ENCODE peak calls at places on chromosomes 7 and 10, in eight cellular contexts. P, L, T, U, Z, Y, F and C are unnamed samples.

GRCh38 chr10:111030042-111030750 is 46.6 kb upstream of the ADRA2A start:
- DNase-seq in P (peak), L (no peak), T (no peak), U (no peak), Z (no peak), Y (no peak), F (no peak), C (no peak)

GRCh38 chr7:119482209-119482608 is 790.8 kb upstream of the KCND2 start:
- DNase-seq in P (peak), L (no peak), T (peak), U (peak), Z (peak), Y (peak), F (no peak), C (peak)

GRCh38 chr7:93921607-93922446 is at the start of gene GNG11:
- DNase-seq in P (peak), L (no peak), T (peak), U (peak), Z (peak), Y (peak), F (peak), C (peak)

GRCh38 chr7:158355456-158356065 is 232.1 kb downstream of the PTPRN2 start:
- DNase-seq in P (peak), L (no peak), T (no peak), U (no peak), Z (no peak), Y (peak), F (no peak), C (no peak)

GRCh38 chr7:114703677-114704076 is 218.2 kb upstream of the MDFIC start:
- DNase-seq in P (peak), L (no peak), T (no peak), U (peak), Z (peak), Y (peak), F (no peak), C (peak)

GRCh38 chr10:102656791-102657371 is 12.6 kb downstream of the TRIM8 start:
- DNase-seq in P (no peak), L (no peak), T (no peak), U (no peak), Z (no peak), Y (no peak), F (peak), C (no peak)

GRCh38 chr10:88800152-88801125 is 2.1 kb upstream of the LIPM start:
- DNase-seq in P (peak), L (no peak), T (no peak), U (peak), Z (peak), Y (no peak), F (no peak), C (peak)

GRCh38 chr7:129494041-129494440 is 8.3 kb upstream of the SMKR1 start:
- DNase-seq in P (peak), L (peak), T (peak), U (peak), Z (peak), Y (peak), F (no peak), C (peak)

GRCh38 chr10:79505771-79506351 is 6.5 kb upstream of the EIF5AL1 start:
- DNase-seq in P (no peak), L (no peak), T (no peak), U (no peak), Z (no peak), Y (no peak), F (no peak), C (no peak)

GRCh38 chr7:38656976-38657375 is 25.8 kb upstream of the AMPH start:
- DNase-seq in P (peak), L (no peak), T (no peak), U (peak), Z (no peak), Y (no peak), F (no peak), C (no peak)

GRCh38 chr7:132735476-132735875 is 159.2 kb upstream of the PLXNA4 start:
- DNase-seq in P (no peak), L (peak), T (no peak), U (no peak), Z (no peak), Y (no peak), F (no peak), C (no peak)

GRCh38 chr7:82760092-82760491 is 316.5 kb upstream of the CACNA2D1 start:
- DNase-seq in P (no peak), L (no peak), T (no peak), U (no peak), Z (no peak), Y (peak), F (no peak), C (no peak)

GRCh38 chr7:82755705-82756551 is 312.4 kb upstream of the CACNA2D1 start:
- DNase-seq in P (peak), L (no peak), T (no peak), U (peak), Z (peak), Y (peak), F (no peak), C (peak)

GRCh38 chr7:82762880-82763279 is 319.3 kb upstream of the CACNA2D1 start:
- DNase-seq in P (no peak), L (no peak), T (no peak), U (no peak), Z (no peak), Y (no peak), F (no peak), C (no peak)

GRCh38 chr7:82760831-82761230 is 317.3 kb upstream of the CACNA2D1 start:
- DNase-seq in P (no peak), L (no peak), T (no peak), U (no peak), Z (no peak), Y (no peak), F (no peak), C (no peak)
- H3K4me3 ChIP-seq in P (no peak), L (no peak), T (no peak), U (no peak), Z (no peak), Y (no peak), F (no peak), C (no peak)

GRCh38 chr10:47269294-47269693 is 30.7 kb upstream of the GDF10 start:
- DNase-seq in P (peak), L (no peak), T (no peak), U (no peak), Z (no peak), Y (no peak), F (no peak), C (no peak)
- TF ChIP-seq CTCF in P (peak), L (peak), T (peak), U (peak), Z (peak), Y (peak), F (no peak), C (peak)

GRCh38 chr7:99137418-99138180 is 6.3 kb downstream of the SMURF1 start:
- DNase-seq in P (peak), L (peak), T (peak), U (peak), Z (peak), Y (no peak), F (no peak), C (peak)
- H3K4me3 ChIP-seq in P (peak), L (peak), T (no peak), U (peak), Z (peak), Y (no peak), F (no peak), C (peak)

GRCh38 chr10:119478111-119479047 is 64.1 kb downstream of the RGS10 start:
- DNase-seq in P (peak), L (no peak), T (no peak), U (no peak), Z (no peak), Y (no peak), F (no peak), C (no peak)
- TF ChIP-seq CTCF in P (no peak), L (no peak), T (no peak), U (no peak), Z (no peak), Y (no peak), F (no peak), C (no peak)

GRCh38 chr7:18363751-18364402 is 131.7 kb upstream of the HDAC9 start:
- DNase-seq in P (no peak), L (no peak), T (no peak), U (no peak), Z (no peak), Y (no peak), F (no peak), C (no peak)
- H3K4me3 ChIP-seq in P (no peak), L (no peak), T (no peak), U (no peak), Z (no peak), Y (no peak), F (no peak), C (no peak)

GRCh38 chr10:129853236-129853946 is 110.7 kb downstream of the EBF3 start:
- DNase-seq in P (peak), L (peak), T (peak), U (peak), Z (no peak), Y (peak), F (no peak), C (peak)
- TF ChIP-seq CTCF in P (peak), L (peak), T (peak), U (peak), Z (peak), Y (peak), F (no peak), C (peak)

GRCh38 chr7:103987455-103987854 is 2.0 kb downstream of the RELN start:
- DNase-seq in P (no peak), L (no peak), T (no peak), U (no peak), Z (no peak), Y (no peak), F (no peak), C (no peak)

GRCh38 chr7:103989785-103990775 is 622 bp upstream of the RELN start:
- DNase-seq in P (peak), L (peak), T (peak), U (peak), Z (peak), Y (peak), F (peak), C (peak)

GRCh38 chr7:103990991-103991390 is 1.5 kb upstream of the RELN start:
- DNase-seq in P (no peak), L (no peak), T (no peak), U (no peak), Z (no peak), Y (no peak), F (no peak), C (no peak)

GRCh38 chr7:103989200-103989784 is at the start of gene RELN:
- DNase-seq in P (peak), L (no peak), T (peak), U (peak), Z (peak), Y (no peak), F (no peak), C (peak)

GRCh38 chr7:103988468-103989199 is 824 bp downstream of the RELN start:
- DNase-seq in P (peak), L (no peak), T (peak), U (no peak), Z (peak), Y (no peak), F (no peak), C (peak)
- H3K4me3 ChIP-seq in P (peak), L (peak), T (peak), U (peak), Z (peak), Y (peak), F (no peak), C (no peak)

GRCh38 chr10:13100349-13101294 is 659 bp downstream of the OPTN start:
- DNase-seq in P (peak), L (no peak), T (peak), U (peak), Z (peak), Y (peak), F (peak), C (peak)

GRCh38 chr10:13102002-13102794 is 2.2 kb downstream of the OPTN start:
- DNase-seq in P (peak), L (no peak), T (peak), U (peak), Z (no peak), Y (no peak), F (no peak), C (peak)

GRCh38 chr10:13095929-13096328 is 4.0 kb upstream of the OPTN start:
- DNase-seq in P (no peak), L (no peak), T (no peak), U (no peak), Z (no peak), Y (no peak), F (no peak), C (no peak)

GRCh38 chr10:13099666-13100348 is at the start of gene OPTN:
- DNase-seq in P (peak), L (peak), T (peak), U (peak), Z (peak), Y (peak), F (peak), C (peak)

DNA sequence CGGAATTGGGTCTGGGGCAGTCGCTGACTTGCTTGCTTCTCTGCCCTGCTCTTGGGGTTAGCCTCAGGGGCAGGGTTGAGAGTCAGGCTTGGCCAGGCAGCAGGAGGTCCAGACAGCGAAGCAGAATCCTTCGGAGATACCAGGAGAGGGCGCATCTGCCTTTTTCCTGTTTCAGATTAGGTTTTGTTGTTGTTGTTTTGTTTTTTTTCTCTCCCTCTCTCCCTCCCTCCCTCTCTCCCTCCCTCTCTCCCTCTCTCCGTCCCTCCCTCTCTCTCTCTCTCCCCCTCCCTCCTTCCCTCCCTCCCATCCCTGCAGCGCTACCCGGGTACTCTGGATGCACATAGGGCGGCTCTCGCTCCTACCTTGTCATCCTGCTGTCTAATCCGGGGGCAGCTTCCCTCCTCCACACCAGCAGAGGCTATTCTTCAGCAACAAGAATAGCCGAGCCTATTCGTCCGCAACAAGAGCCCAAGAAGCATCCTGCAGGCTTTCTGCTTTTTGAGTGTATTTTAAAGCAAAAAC is 758 bp upstream of the OPTN start:
- DNase-seq in P (peak), L (no peak), T (peak), U (peak), Z (no peak), Y (peak), F (peak), C (peak)
- TF ChIP-seq CTCF in P (peak), L (peak), T (peak), U (peak), Z (peak), Y (no peak), F (peak), C (peak)

DNA sequence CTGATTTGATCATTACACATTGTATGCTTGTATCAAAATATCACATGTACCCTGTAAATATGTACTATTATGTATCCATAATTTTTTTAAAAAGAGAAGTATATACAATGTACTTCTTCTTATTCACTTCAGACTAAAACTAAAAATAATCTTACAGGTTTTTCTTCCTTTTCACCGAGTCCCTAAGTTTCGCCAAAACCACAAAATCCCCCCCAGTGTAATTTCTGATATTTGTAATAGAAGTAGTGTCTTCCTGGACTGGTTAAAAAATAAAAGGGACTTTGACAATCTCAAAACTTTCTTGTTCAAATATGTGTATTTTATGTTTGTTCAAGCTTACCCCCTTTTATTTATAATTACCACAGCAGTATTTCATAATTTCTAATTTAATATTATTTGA is 23.9 kb downstream of the EPC1 start:
- DNase-seq in P (no peak), L (no peak), T (no peak), U (no peak), Z (no peak), Y (no peak), F (no peak), C (no peak)
- H3K4me3 ChIP-seq in P (no peak), L (no peak), T (no peak), U (no peak), Z (no peak), Y (no peak), F (no peak), C (no peak)